ENCODE peak calls at places on chromosomes 1 and 21, in ten cellular contexts. D is NCI-H2171 treated with DMSO at 0.1 percent for 48 hours; F is NCI-H2029; N is NCI-H1105; Z is D341Med; X is stimulated activated CD8-positive, alpha-beta memory T cell treated with anti-CD3 and anti-CD28 coated beads, Interleukin-15, amount 100 ng/mL, for 24 hours; J is NCI-H1092 treated with DMSO at 0.1 percent for 48 hours; E is lower leg skin; W is Right ventricle myocardium superior; C is ecto neural progenitor cell. H is an unnamed sample.
A peak's percentile ranks its signal among the peaks of the same experiment; 100 is the strongest.

GRCh38 chr1:8165595-8166360 is 139.7 kb upstream of the ERRFI1 start:
- DNase-seq in X (no peak), F (no peak), Z (no peak), C (peak; percentile 54), E (no peak), W (no peak), N (no peak), J (no peak), D (no peak), H (no peak)

GRCh38 chr1:100896481-100896982 is 642 bp downstream of the SLC30A7 start:
- DNase-seq in Z (peak; percentile 38), J (peak; percentile 5), E (no peak), D (peak; percentile 56), N (peak; percentile 7), F (peak; percentile 34), W (no peak), X (peak; percentile 12), C (no peak), H (peak; percentile 80)

GRCh38 chr1:9892563-9893528 is 17.2 kb downstream of the CTNNBIP1 start:
- DNase-seq in J (no peak), X (no peak), C (no peak), Z (no peak), N (no peak), W (peak; percentile 42), D (peak; percentile 93), E (no peak), F (no peak), H (peak; percentile 56)

GRCh38 chr1:112817555-112818373 is 102.6 kb upstream of the PPM1J start:
- DNase-seq in C (no peak), Z (no peak), F (no peak), D (no peak), J (no peak), E (no peak), X (no peak), W (no peak), N (no peak), H (no peak)

GRCh38 chr1:53736290-53736689 is 2.7 kb downstream of the GLIS1 start:
- DNase-seq in F (no peak), X (no peak), Z (no peak), W (no peak), C (no peak), D (no peak), N (no peak), E (peak; percentile 43), J (no peak), H (peak; percentile 89)

GRCh38 chr1:172946814-172947507 is 103.8 kb downstream of the TNFSF18 start:
- DNase-seq in N (no peak), F (no peak), X (no peak), J (no peak), D (no peak), W (no peak), E (no peak), Z (no peak), C (no peak), H (no peak)

GRCh38 chr21:44762221-44763049 is 39.2 kb downstream of the UBE2G2 start:
- DNase-seq in D (no peak), Z (no peak), J (no peak), X (no peak), E (no peak), C (no peak), N (no peak), F (no peak), W (peak; percentile 30), H (no peak)

GRCh38 chr1:55334140-55334539 is 119.0 kb upstream of the USP24 start:
- DNase-seq in J (no peak), F (no peak), C (no peak), N (no peak), W (no peak), Z (no peak), X (no peak), E (no peak), D (no peak), H (no peak)

GRCh38 chr1:161484613-161485012 is 20.6 kb upstream of the FCGR2A start:
- DNase-seq in N (no peak), C (no peak), D (no peak), W (no peak), E (no peak), X (no peak), Z (no peak), J (no peak), F (no peak), H (peak; percentile 33)

GRCh38 chr1:39943471-39944290 is 11.3 kb upstream of the MFSD2A start:
- DNase-seq in N (no peak), D (no peak), C (no peak), X (no peak), J (no peak), Z (no peak), F (no peak), E (no peak), W (no peak), H (no peak)

GRCh38 chr1:87880098-87880746 is 551.5 kb downstream of the LMO4 start:
- DNase-seq in W (no peak), D (no peak), C (no peak), E (no peak), Z (no peak), X (no peak), N (no peak), F (no peak), J (no peak), H (peak; percentile 20)

GRCh38 chr1:14071581-14071980 is 371.6 kb downstream of the PRDM2 start:
- DNase-seq in J (no peak), N (no peak), W (no peak), F (no peak), C (no peak), E (no peak), Z (no peak), D (no peak), X (no peak), H (no peak)

GRCh38 chr1:244962140-244962539 is 97.8 kb upstream of the HNRNPU start:
- DNase-seq in Z (no peak), N (no peak), F (no peak), E (no peak), C (no peak), W (no peak), J (no peak), D (peak; percentile 32), X (no peak), H (peak; percentile 16)

GRCh38 chr1:111867868-111868440 is 112.3 kb downstream of the DDX20 start:
- DNase-seq in X (no peak), C (no peak), D (no peak), E (no peak), J (no peak), Z (no peak), N (no peak), F (no peak), W (no peak), H (no peak)

GRCh38 chr1:44707112-44707881 is 23.7 kb downstream of the RNU5D-1 start:
- DNase-seq in W (no peak), F (no peak), C (no peak), D (no peak), E (no peak), N (no peak), Z (no peak), X (no peak), J (no peak), H (peak; percentile 81)

GRCh38 chr1:82994866-82995370 is 1004.0 kb downstream of the TTLL7 start:
- DNase-seq in F (no peak), Z (no peak), W (no peak), J (no peak), E (no peak), N (no peak), X (no peak), C (no peak), D (no peak), H (peak; percentile 45)

GRCh38 chr1:19010995-19011696 is 54.7 kb upstream of the IFFO2 start:
- DNase-seq in N (no peak), D (no peak), W (peak; percentile 74), F (no peak), X (peak; percentile 29), Z (no peak), C (no peak), E (peak; percentile 91), J (no peak), H (peak; percentile 96)

GRCh38 chr1:55685560-55685959 is 470.4 kb upstream of the USP24 start:
- DNase-seq in X (no peak), J (no peak), Z (no peak), N (no peak), D (no peak), C (no peak), F (no peak), W (peak; percentile 56), E (peak; percentile 89), H (no peak)

GRCh38 chr1:17075470-17076255 is 21.8 kb upstream of the SDHB start:
- DNase-seq in X (no peak), J (no peak), C (no peak), F (no peak), E (no peak), N (no peak), Z (no peak), D (peak; percentile 12), W (no peak), H (peak; percentile 32)

GRCh38 chr21:45504516-45505415 is 37.5 kb downstream of the SLC19A1 start:
- DNase-seq in E (peak; percentile 82), X (no peak), D (no peak), F (no peak), J (no peak), W (peak; percentile 38), N (no peak), Z (no peak), C (no peak), H (no peak)

GRCh38 chr1:60942896-60943633 is 139.3 kb upstream of the NFIA start:
- DNase-seq in Z (no peak), W (no peak), D (no peak), J (no peak), F (no peak), C (no peak), X (no peak), N (no peak), E (no peak), H (no peak)

GRCh38 chr1:158021721-158022120 is 28.3 kb downstream of the KIRREL1 start:
- DNase-seq in N (no peak), J (no peak), F (no peak), Z (no peak), E (no peak), W (no peak), X (no peak), C (no peak), D (no peak), H (no peak)

GRCh38 chr1:184861755-184862336 is 107.2 kb upstream of the EDEM3 start:
- DNase-seq in N (no peak), W (no peak), D (no peak), X (no peak), Z (no peak), C (no peak), J (no peak), E (no peak), F (peak; percentile 4), H (no peak)

GRCh38 chr1:3174487-3175247 is 105.7 kb downstream of the PRDM16 start:
- DNase-seq in X (no peak), J (no peak), N (no peak), E (no peak), W (peak; percentile 86), F (no peak), D (no peak), C (no peak), Z (no peak), H (peak; percentile 50)

GRCh38 chr1:18575620-18576019 is 55.0 kb upstream of the PAX7 start:
- DNase-seq in C (peak; percentile 89), W (peak; percentile 79), F (peak; percentile 47), N (peak; percentile 22), D (peak; percentile 88), J (peak; percentile 71), X (peak; percentile 23), Z (peak; percentile 79), E (peak; percentile 92), H (peak; percentile 7)

GRCh38 chr1:44676484-44677200 is 2.1 kb downstream of the ARMH1 start:
- DNase-seq in E (no peak), J (no peak), F (no peak), N (no peak), Z (no peak), W (no peak), X (no peak), D (no peak), C (no peak), H (peak; percentile 93)

GRCh38 chr1:200968469-200969410 is 54.8 kb downstream of the KIF21B start:
- DNase-seq in W (no peak), D (no peak), F (no peak), J (no peak), E (no peak), N (no peak), Z (no peak), X (no peak), C (no peak), H (no peak)

GRCh38 chr1:24490101-24490781 is 12.4 kb upstream of the RCAN3 start:
- DNase-seq in C (no peak), X (no peak), J (no peak), F (no peak), W (no peak), N (no peak), E (peak; percentile 77), D (no peak), Z (no peak), H (no peak)

H was measured in choroid plexus epithelial cell.